ENCODE peak calls at places on chromosomes 5 and 9, in five cellular contexts. L, T, K, Y and M are unnamed samples.

GRCh38 chr9:111481885-111482636 is 2.1 kb downstream of the ECPAS start:
- DNase-seq in L (no peak), T (peak), K (no peak), Y (peak), M (no peak)

GRCh38 chr9:70080481-70081119 is 37.0 kb downstream of the MAMDC2 start:
- DNase-seq in L (peak), T (no peak), K (no peak), Y (peak), M (no peak)

GRCh38 chr9:110444911-110445310 is 107.2 kb upstream of the TXNDC8 start:
- DNase-seq in L (no peak), T (no peak), K (no peak), Y (peak), M (no peak)

GRCh38 chr9:122949696-122950095 is 8.9 kb downstream of the RABGAP1 start:
- DNase-seq in L (no peak), T (no peak), K (no peak), Y (no peak), M (no peak)

GRCh38 chr5:67003373-67003905 is 193.2 kb downstream of the CD180 start:
- DNase-seq in L (no peak), T (no peak), K (no peak), Y (no peak), M (no peak)

GRCh38 chr9:121201045-121201737 is 478 bp downstream of the RAB14 start:
- DNase-seq in L (no peak), T (peak), K (peak), Y (peak), M (peak)

GRCh38 chr9:131179561-131180219 is 54.3 kb downstream of the NUP214 start:
- DNase-seq in L (no peak), T (no peak), K (no peak), Y (peak), M (no peak)

GRCh38 chr9:135562235-135562745 is 734 bp downstream of the PAEP start:
- DNase-seq in L (no peak), T (no peak), K (no peak), Y (no peak), M (no peak)

GRCh38 chr5:173919443-173919842 is 31.3 kb downstream of the CPEB4 start:
- DNase-seq in L (no peak), T (no peak), K (no peak), Y (peak), M (no peak)

GRCh38 chr5:44679200-44679599 is 129.5 kb upstream of the MRPS30 start:
- DNase-seq in L (no peak), T (no peak), K (no peak), Y (no peak), M (no peak)

GRCh38 chr5:71589903-71590302 is 2.8 kb downstream of the MCCC2 start:
- DNase-seq in L (no peak), T (no peak), K (no peak), Y (no peak), M (no peak)

GRCh38 chr9:124849801-124850200 is 3.5 kb upstream of the WDR38 start:
- DNase-seq in L (no peak), T (no peak), K (no peak), Y (peak), M (no peak)

GRCh38 chr5:59799668-59800374 is 93.7 kb downstream of the PDE4D start:
- DNase-seq in L (no peak), T (peak), K (no peak), Y (peak), M (no peak)

GRCh38 chr5:36373527-36374086 is 71.9 kb upstream of the RANBP3L start:
- DNase-seq in L (peak), T (no peak), K (no peak), Y (peak), M (no peak)

GRCh38 chr5:66440202-66440680 is 156.0 kb upstream of the MAST4 start:
- DNase-seq in L (peak), T (no peak), K (no peak), Y (peak), M (no peak)

GRCh38 chr9:19785230-19785629 is 3.6 kb downstream of the SLC24A2 start:
- DNase-seq in L (no peak), T (no peak), K (no peak), Y (no peak), M (no peak)

GRCh38 chr9:19788614-19789271 is at the start of gene SLC24A2:
- DNase-seq in L (no peak), T (peak), K (no peak), Y (no peak), M (no peak)

GRCh38 chr9:19782005-19782404 is 6.8 kb downstream of the SLC24A2 start:
- DNase-seq in L (no peak), T (no peak), K (no peak), Y (no peak), M (no peak)

GRCh38 chr9:19788152-19788551 is 685 bp downstream of the SLC24A2 start:
- DNase-seq in L (no peak), T (peak), K (no peak), Y (no peak), M (no peak)

DNA sequence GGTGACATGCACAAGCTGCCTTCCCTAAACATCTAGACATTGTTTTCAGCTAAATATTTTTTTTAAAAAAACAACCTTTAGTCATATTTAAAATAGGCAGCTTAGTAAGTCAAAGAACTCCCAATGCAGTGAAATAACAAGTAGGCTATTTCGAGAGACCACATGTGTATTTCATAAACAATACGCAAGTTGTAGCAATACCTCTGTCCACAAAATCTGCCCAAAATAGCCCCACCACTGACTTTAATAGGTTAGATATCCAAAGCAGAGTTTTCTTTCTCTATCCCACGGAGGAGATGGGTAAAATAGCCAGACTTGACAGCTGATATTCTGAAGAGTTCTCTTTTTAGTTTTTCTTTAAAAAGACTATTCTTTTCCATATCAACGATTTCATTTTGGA is 1.2 kb downstream of the SLC24A2 start:
- DNase-seq in L (no peak), T (no peak), K (no peak), Y (no peak), M (no peak)
- H3K4me3 ChIP-seq in L (peak), T (no peak), K (no peak), Y (no peak), M (no peak)

GRCh38 chr5:139488269-139488668 is 5.7 kb upstream of the STING1 start:
- DNase-seq in L (no peak), T (no peak), K (no peak), Y (no peak), M (no peak)

GRCh38 chr5:139481580-139482049 is 943 bp downstream of the STING1 start:
- DNase-seq in L (peak), T (no peak), K (no peak), Y (peak), M (no peak)

GRCh38 chr5:139481122-139481533 is 1.4 kb downstream of the STING1 start:
- DNase-seq in L (peak), T (no peak), K (no peak), Y (peak), M (no peak)

GRCh38 chr5:139486201-139486600 is 3.6 kb upstream of the STING1 start:
- DNase-seq in L (no peak), T (no peak), K (no peak), Y (no peak), M (no peak)

DNA sequence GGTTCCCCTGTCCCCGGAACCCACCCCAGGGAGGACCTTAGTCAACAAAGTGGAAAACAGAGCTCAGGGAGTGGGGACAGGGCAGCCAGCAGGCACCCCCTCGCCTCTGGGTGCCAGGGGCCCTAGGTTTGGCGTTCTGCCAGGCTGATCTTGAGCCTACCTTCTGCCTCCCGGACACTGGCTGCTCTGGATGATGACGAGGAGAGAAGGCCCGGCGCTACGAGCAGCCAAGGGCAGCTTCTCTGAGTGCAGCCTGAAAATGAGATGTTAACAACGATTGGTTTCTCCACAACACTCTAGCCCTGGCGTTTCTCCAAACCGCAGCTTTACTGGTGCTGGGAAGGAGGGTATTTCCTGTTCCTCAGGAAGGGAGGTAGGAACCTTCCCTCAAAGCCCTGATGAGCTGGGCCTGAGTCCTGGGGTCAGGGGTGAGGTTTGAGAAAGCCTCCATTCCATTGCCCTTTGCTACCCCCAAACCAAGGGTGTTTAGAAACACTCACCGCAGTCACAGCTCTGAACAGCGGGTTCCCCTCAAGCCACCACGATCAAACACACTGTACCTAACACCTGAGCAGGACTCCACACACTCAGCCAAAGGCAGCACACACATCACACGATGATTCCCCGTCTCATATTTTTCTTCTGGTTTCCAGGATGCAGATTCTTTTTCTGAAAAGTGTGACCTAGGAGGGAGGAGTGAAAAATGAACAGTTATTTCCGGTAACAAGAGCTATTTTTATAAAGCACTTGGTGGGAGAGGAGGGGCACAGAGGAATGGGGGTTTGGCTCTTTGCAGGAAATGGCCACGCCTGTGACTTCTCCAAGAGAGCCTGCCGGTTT is at the start of gene STING1:
- DNase-seq in L (peak), T (no peak), K (peak), Y (peak), M (peak)
- H3K4me3 ChIP-seq in L (peak), T (no peak), K (peak), Y (peak), M (peak)

GRCh38 chr5:150497989-150498317 is 10.0 kb upstream of the NDST1 start:
- DNase-seq in L (no peak), T (no peak), K (no peak), Y (no peak), M (no peak)
- H3K4me3 ChIP-seq in L (no peak), T (no peak), K (no peak), Y (peak), M (no peak)

GRCh38 chr9:2230362-2230761 is 215.2 kb downstream of the SMARCA2 start:
- DNase-seq in L (no peak), T (no peak), K (no peak), Y (no peak), M (no peak)

GRCh38 chr9:2228132-2228531 is 213.0 kb downstream of the SMARCA2 start:
- DNase-seq in L (no peak), T (peak), K (no peak), Y (peak), M (no peak)

GRCh38 chr9:2227468-2227867 is 212.3 kb downstream of the SMARCA2 start:
- DNase-seq in L (peak), T (no peak), K (no peak), Y (peak), M (no peak)

GRCh38 chr9:2228641-2229040 is 213.5 kb downstream of the SMARCA2 start:
- DNase-seq in L (no peak), T (no peak), K (no peak), Y (no peak), M (no peak)

DNA sequence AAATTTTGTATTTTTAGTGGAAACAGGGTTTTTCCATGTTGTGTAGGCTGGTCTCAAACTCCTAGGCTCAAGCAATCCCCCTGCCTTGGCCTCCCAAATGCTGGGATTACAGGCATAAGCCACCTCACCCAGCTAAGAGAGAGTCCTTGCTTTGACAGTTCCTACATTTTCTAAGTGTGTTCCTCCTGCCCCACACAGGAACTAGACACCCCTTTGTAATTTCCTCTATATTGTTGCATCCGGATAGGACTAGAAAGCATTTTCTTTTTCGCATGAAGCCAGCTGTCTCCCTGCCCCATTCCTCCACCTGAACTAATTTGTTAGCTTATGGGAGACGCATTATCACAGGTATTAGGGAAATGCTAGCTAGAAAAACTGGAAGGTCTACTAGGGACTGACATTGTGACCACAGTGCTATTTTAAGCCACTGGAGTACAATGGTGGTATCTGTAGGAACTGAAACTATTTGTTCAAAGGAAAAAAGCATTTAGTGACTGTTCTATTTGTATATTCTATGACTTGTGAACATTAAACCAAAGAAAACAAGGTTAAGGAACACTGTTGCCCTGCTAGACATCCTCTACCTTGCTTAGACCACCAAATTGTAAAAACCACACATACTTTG is 214.1 kb downstream of the SMARCA2 start:
- DNase-seq in L (no peak), T (no peak), K (no peak), Y (no peak), M (no peak)
- H3K4me3 ChIP-seq in L (no peak), T (no peak), K (no peak), Y (no peak), M (no peak)